ENCODE peak calls at places on chromosomes 7 and 10, in five cellular contexts. T is GM23338, W is neural progenitor cell, U is RWPE2, R is fibroblast of the aortic adventitia. M is an unnamed sample.

GRCh38 chr10:50625663-50626062 is 1.9 kb upstream of the SGMS1 start:
- DNase-seq in U (no peak), R (peak), T (peak), W (peak), M (no peak)

GRCh38 chr7:157432541-157432956 is 95.7 kb downstream of the DNAJB6 start:
- DNase-seq in U (peak), T (peak), W (peak), R (peak), M (peak)

GRCh38 chr10:112182808-112183328 is 697 bp downstream of the GPAM start:
- DNase-seq in R (no peak), U (no peak), W (no peak), T (peak), M (no peak)

GRCh38 chr10:86139066-86139657 is 227.4 kb downstream of the GRID1 start:
- DNase-seq in W (peak), R (no peak), T (peak), U (no peak), M (no peak)

GRCh38 chr7:73626814-73627213 is 2.5 kb upstream of the MLXIPL start:
- DNase-seq in T (peak), W (peak), R (peak), U (no peak), M (peak)

GRCh38 chr10:27723436-27723835 is 22.2 kb downstream of the MKX start:
- DNase-seq in U (no peak), R (peak), T (peak), W (no peak), M (no peak)

GRCh38 chr10:81280497-81281479 is 594.2 kb upstream of the NRG3 start:
- DNase-seq in W (no peak), T (no peak), R (no peak), U (no peak), M (no peak)

GRCh38 chr10:1063232-1063862 is 7.2 kb downstream of the WDR37 start:
- DNase-seq in U (no peak), R (no peak), W (no peak), T (no peak), M (no peak)

GRCh38 chr10:43417950-43418768 is 9.2 kb upstream of the HNRNPF start:
- DNase-seq in T (no peak), W (no peak), R (no peak), U (no peak), M (no peak)

GRCh38 chr10:78298835-78299234 is 265.2 kb downstream of the RPS24 start:
- DNase-seq in W (no peak), R (no peak), T (no peak), U (no peak), M (no peak)

GRCh38 chr10:1107004-1107403 is 50.8 kb downstream of the WDR37 start:
- DNase-seq in W (no peak), U (no peak), R (no peak), T (no peak), M (no peak)

GRCh38 chr7:106071356-106071998 is 40.6 kb downstream of the SYPL1 start:
- DNase-seq in T (no peak), W (no peak), U (no peak), R (no peak), M (no peak)
- H3K4me3 ChIP-seq in T (no peak), W (no peak), U (no peak), R (no peak), M (no peak)

GRCh38 chr10:118735294-118735693 is 19.5 kb downstream of the CACUL1 start:
- DNase-seq in U (no peak), W (no peak), T (peak), R (no peak), M (no peak)

GRCh38 chr10:118730699-118731456 is 23.9 kb downstream of the CACUL1 start:
- DNase-seq in U (no peak), R (no peak), W (no peak), T (no peak), M (no peak)

GRCh38 chr10:118737594-118738302 is 17.0 kb downstream of the CACUL1 start:
- DNase-seq in R (no peak), W (no peak), T (no peak), U (no peak), M (no peak)

GRCh38 chr10:118732253-118733194 is 22.2 kb downstream of the CACUL1 start:
- DNase-seq in T (no peak), R (no peak), W (no peak), U (no peak), M (no peak)

DNA sequence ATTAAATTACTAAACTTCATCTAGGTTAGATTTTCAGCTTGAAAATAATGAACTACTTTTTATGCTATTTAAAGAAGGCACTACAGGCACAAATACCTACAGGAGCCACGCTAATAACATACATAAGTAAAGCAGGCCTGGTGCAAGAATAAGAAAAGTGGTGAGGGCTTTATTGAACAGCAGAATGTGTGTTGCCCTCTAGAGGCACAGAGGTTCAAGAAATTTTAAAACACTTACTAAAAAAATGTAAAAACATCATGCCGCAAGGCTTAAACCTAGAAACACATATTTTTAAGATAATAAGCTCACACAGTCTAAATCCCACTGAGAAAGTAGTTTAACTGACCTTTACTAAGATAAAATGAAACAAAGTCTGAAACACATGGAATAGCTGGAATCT is 20.3 kb downstream of the CACUL1 start:
- DNase-seq in R (peak), T (no peak), W (no peak), U (no peak), M (no peak)
- TF ChIP-seq CTCF in R (peak), T (peak), W (peak), U (peak), M (peak)

GRCh38 chr10:114175667-114176066 is 1.7 kb upstream of the CCDC186 start:
- DNase-seq in W (no peak), U (no peak), R (no peak), T (no peak), M (no peak)

GRCh38 chr10:114172776-114173555 is 1.0 kb downstream of the CCDC186 start:
- DNase-seq in U (no peak), T (no peak), W (no peak), R (peak), M (no peak)

GRCh38 chr10:114174462-114175190 is 623 bp upstream of the CCDC186 start:
- DNase-seq in T (peak), R (peak), U (peak), W (peak), M (peak)

GRCh38 chr10:114173680-114174461 is at the start of gene CCDC186:
- DNase-seq in R (peak), T (peak), W (peak), U (peak), M (peak)

DNA sequence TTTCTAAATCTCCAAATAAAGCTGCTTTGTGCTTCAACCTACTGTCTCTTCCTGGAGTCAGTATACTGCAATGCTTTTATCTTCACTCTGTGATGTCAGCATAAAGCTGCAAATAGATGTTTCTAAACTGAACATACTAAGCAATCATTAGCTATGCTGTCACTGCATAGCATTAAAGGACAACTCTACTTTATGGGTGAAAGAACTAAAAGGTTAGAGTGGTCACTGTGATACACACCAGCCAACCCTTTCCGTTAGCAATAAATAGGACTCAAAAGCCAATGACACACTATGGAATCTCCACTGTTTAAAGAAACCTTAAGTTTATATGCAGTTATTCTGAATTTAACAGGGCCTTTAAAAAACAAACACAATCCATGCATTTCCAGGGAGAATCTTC is 1.8 kb downstream of the CCDC186 start:
- DNase-seq in U (no peak), T (no peak), R (peak), W (no peak), M (peak)
- H3K4me3 ChIP-seq in U (peak), T (peak), R (peak), W (peak), M (peak)

GRCh38 chr7:149130572-149131198 is 4.6 kb upstream of the ZNF425 start:
- DNase-seq in U (no peak), W (no peak), T (no peak), R (no peak), M (no peak)

GRCh38 chr7:149126662-149127321 is 668 bp upstream of the ZNF425 start:
- DNase-seq in U (no peak), T (peak), R (no peak), W (peak), M (peak)

GRCh38 chr7:149125189-149125863 is 798 bp downstream of the ZNF425 start:
- DNase-seq in T (peak), U (no peak), W (no peak), R (peak), M (no peak)

GRCh38 chr7:149125864-149126661 is at the start of gene ZNF425:
- DNase-seq in T (peak), W (peak), R (peak), U (peak), M (peak)
- TF ChIP-seq CTCF in T (peak), W (peak), R (peak), U (peak), M (peak)

GRCh38 chr7:65233409-65234034 is 140.1 kb upstream of the ZNF92 start:
- DNase-seq in W (no peak), U (no peak), R (no peak), T (no peak), M (no peak)
- H3K4me3 ChIP-seq in W (no peak), U (no peak), R (no peak), T (no peak), M (no peak)

GRCh38 chr10:55786461-55786860 is 574.6 kb downstream of the ZWINT start:
- DNase-seq in U (no peak), R (no peak), W (no peak), T (no peak), M (no peak)
- TF ChIP-seq CTCF in U (no peak), R (no peak), W (no peak), T (no peak), M (no peak)

DNA sequence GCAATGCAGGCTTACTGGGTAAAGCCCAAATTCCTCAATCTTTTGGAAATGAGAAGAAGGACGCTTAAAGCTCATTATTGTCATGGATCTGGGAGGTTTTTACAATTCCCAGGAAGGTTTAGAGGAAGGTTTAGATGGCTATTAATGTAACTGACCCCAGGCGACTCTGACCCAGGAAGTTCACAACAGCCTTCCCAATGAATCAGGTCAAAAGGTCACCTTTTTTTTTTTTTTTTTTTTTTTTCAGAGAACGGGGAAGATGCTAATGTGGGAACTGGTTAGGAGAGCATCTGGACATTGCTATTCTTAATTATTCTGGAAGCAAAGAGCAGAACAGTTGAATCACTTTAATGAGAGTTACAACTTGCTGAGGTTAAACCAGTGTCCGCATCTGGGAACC is 149.9 kb upstream of the ITGB1 start:
- DNase-seq in U (no peak), T (peak), R (no peak), W (no peak), M (no peak)
- H3K4me3 ChIP-seq in U (no peak), T (no peak), R (no peak), W (no peak), M (no peak)

DNA sequence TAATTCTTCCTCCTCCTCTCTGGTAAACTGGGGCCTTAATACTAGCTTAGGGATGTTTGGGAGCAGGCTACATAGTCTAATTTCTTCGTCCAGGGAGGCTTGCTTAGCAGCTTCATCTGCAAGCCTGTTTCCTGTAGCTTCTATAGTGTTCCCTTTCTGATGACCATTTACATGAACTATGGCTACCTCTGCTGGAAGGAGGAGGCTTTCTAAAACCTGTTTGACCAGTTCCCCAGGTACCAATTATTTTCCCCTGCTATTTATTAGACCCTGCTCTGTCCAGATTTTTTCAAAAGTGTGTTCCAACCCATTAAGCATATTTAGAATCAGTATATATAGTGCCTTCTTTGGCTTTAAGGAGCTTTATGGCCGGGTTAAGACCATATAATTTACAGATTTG is 38.8 kb upstream of the DNAH11 start:
- DNase-seq in W (no peak), T (peak), U (no peak), R (no peak), M (no peak)
- TF ChIP-seq CTCF in W (no peak), T (peak), U (no peak), R (no peak), M (no peak)

GRCh38 chr7:139494835-139495568 is 11.5 kb upstream of the KLRG2 start:
- DNase-seq in W (peak), R (no peak), U (no peak), T (no peak), M (no peak)
- H3K4me3 ChIP-seq in W (no peak), R (no peak), U (no peak), T (no peak), M (no peak)

GRCh38 chr7:44108768-44109750 is 4.9 kb downstream of the AEBP1 start:
- DNase-seq in T (no peak), U (no peak), R (no peak), W (no peak), M (no peak)
- TF ChIP-seq CTCF in T (peak), U (no peak), R (no peak), W (peak), M (no peak)

M was measured in foreskin fibroblast.